ENCODE peak calls at places on chromosomes 11 and 22, in ten cellular contexts. S, J, M, P, T, N, X, Q, W and Y are unnamed samples.

GRCh38 chr11:58028687-58029411 is 1.9 kb upstream of the OR6Q1 start:
- DNase-seq in S (peak; percentile 71), W (no peak), Q (no peak), T (no peak), X (no peak), M (no peak), J (no peak), P (no peak), N (no peak), Y (no peak)

GRCh38 chr11:11709447-11710239 is 87.8 kb upstream of the GALNT18 start:
- DNase-seq in S (no peak), T (no peak), P (no peak), N (no peak), Q (no peak), M (peak; percentile 29), J (no peak), X (no peak), W (no peak), Y (no peak)

GRCh38 chr11:86261328-86261727 is 16.8 kb downstream of the EED start:
- DNase-seq in Q (no peak), P (no peak), J (no peak), T (no peak), W (no peak), M (no peak), X (no peak), N (no peak), S (no peak), Y (no peak)

GRCh38 chr11:81707881-81708280 is 1025.8 kb downstream of the FAM181B start:
- DNase-seq in J (no peak), X (no peak), M (no peak), T (no peak), S (no peak), Q (no peak), N (no peak), P (no peak), W (no peak), Y (no peak)

GRCh38 chr11:11395126-11395525 is 42.1 kb upstream of the CSNK2A3 start:
- DNase-seq in S (no peak), M (no peak), Q (no peak), X (no peak), W (no peak), T (no peak), J (no peak), P (no peak), N (no peak), Y (no peak)

GRCh38 chr22:25365491-25366261 is 146.2 kb downstream of the CRYBB2 start:
- DNase-seq in X (no peak), W (no peak), P (no peak), N (no peak), M (no peak), S (no peak), T (no peak), Q (peak; percentile 58), J (peak; percentile 42), Y (no peak)

GRCh38 chr22:41092847-41093371 is 517 bp downstream of the EP300 start:
- DNase-seq in S (peak; percentile 43), W (peak; percentile 27), N (no peak), P (peak; percentile 59), M (peak; percentile 44), Q (no peak), J (no peak), X (no peak), T (peak; percentile 57), Y (peak; percentile 33)

GRCh38 chr11:65793625-65794400 is 7.0 kb downstream of the OVOL1 start:
- DNase-seq in X (no peak), M (no peak), N (no peak), J (no peak), W (no peak), P (no peak), Q (no peak), S (no peak), T (no peak), Y (no peak)

GRCh38 chr22:36285545-36285944 is 32.6 kb downstream of the APOL1 start:
- DNase-seq in Q (peak; percentile 73), P (no peak), W (no peak), S (no peak), J (no peak), M (no peak), X (no peak), N (no peak), T (no peak), Y (no peak)

GRCh38 chr22:36289406-36289870 is 36.5 kb downstream of the APOL1 start:
- DNase-seq in W (no peak), N (no peak), M (no peak), S (no peak), X (no peak), Q (peak; percentile 78), T (no peak), J (no peak), P (no peak), Y (no peak)

GRCh38 chr22:36288571-36289405 is 35.9 kb downstream of the APOL1 start:
- DNase-seq in W (no peak), S (no peak), M (no peak), T (no peak), J (peak; percentile 25), N (no peak), P (no peak), X (no peak), Q (no peak), Y (no peak)

GRCh38 chr22:36286096-36286957 is 33.4 kb downstream of the APOL1 start:
- DNase-seq in P (peak; percentile 93), N (peak; percentile 68), J (peak; percentile 78), M (peak; percentile 51), T (peak; percentile 85), X (peak; percentile 31), S (peak; percentile 71), W (peak; percentile 83), Q (peak; percentile 94), Y (peak; percentile 29)

DNA sequence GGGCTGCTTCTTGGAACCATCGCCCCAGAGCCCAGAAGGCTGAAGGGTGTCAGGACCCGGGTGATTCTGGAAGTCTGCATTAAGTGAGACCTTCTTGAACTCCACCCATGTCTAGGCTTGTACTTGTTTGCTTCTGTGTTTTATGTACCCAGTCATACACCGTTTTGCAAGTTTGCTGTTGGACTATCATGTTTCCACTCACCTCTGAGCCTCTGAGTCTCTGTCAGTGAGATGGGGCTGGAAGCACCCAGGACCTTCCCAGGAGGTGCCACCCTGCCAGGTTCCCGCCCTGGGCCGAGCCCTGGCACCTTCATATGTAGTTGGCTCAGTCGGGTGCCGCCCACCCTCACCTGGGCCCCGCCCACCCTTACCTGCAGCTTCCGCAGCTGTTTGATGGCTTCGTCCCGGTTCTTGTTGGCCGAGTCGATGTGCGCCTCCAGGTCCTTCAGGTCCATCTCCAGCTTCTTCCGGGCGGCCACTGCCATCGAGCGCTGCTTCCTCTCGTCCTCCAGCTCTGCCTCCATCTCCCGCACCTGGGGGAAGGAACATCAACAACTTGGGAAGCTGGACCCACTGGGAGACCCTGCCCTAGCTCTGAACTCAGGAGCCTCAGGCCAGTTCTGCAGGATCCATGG is 35.1 kb downstream of the APOL1 start:
- DNase-seq in W (no peak), Q (peak; percentile 71), P (no peak), T (no peak), N (no peak), J (peak; percentile 16), X (no peak), M (no peak), S (no peak), Y (no peak)
- H3K27ac ChIP-seq in W (no peak overlapping the region), Q (peak overlapping the region; percentile 84), P (no peak overlapping the region), T (no peak overlapping the region), N (no peak overlapping the region), J (no peak overlapping the region), X (no peak overlapping the region), M (no peak overlapping the region), S (no peak overlapping the region), Y (no peak overlapping the region)

DNA sequence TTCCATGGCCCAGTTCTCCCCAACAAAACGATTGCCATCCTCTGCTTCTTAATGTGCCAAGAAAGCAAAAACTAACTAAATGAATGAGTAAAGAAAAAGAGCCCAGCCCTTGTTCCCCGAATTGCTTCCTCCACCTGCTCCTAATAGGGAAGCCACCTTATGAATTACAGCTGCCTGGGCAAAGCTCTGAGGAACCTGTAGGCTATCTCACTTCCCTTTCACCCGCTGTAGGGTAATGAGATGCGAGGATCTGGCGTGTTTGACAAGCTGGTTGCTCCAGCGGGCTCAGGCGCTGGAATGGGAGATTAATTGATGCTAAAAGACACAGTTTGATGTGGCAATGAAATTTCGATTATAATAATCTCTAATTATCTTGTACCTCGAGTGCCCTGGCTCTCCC is 256.3 kb downstream of the NTM start:
- DNase-seq in M (no peak), Q (no peak), T (no peak), J (no peak), X (no peak), P (no peak), N (no peak), S (no peak), W (no peak), Y (no peak)
- H3K27me3 ChIP-seq in M (peaks cover 2% of the 10 kb centered on the region), Q (no peaks in the 10 kb centered on the region), T (no peaks in the 10 kb centered on the region), J (peaks cover 15% of the 10 kb centered on the region), X (no peaks in the 10 kb centered on the region), P (no peaks in the 10 kb centered on the region), N (no peaks in the 10 kb centered on the region), S (no peaks in the 10 kb centered on the region), W (no peaks in the 10 kb centered on the region), Y (no peaks in the 10 kb centered on the region)

GRCh38 chr11:69280994-69281393 is 13.0 kb upstream of the MYEOV start:
- DNase-seq in P (no peak), Q (no peak), S (peak; percentile 69), X (no peak), J (no peak), W (no peak), M (peak; percentile 96), T (no peak), N (no peak), Y (peak; percentile 89)

GRCh38 chr11:69283446-69283845 is 10.5 kb upstream of the MYEOV start:
- DNase-seq in S (no peak), X (no peak), P (no peak), J (no peak), M (no peak), N (no peak), Q (no peak), W (no peak), T (no peak), Y (no peak)

GRCh38 chr11:69278091-69278867 is 15.7 kb upstream of the MYEOV start:
- DNase-seq in N (no peak), T (peak; percentile 42), J (no peak), X (no peak), W (no peak), Q (no peak), S (no peak), P (no peak), M (no peak), Y (no peak)

GRCh38 chr11:69277074-69277809 is 16.7 kb upstream of the MYEOV start:
- DNase-seq in W (no peak), P (no peak), N (no peak), S (no peak), X (no peak), Q (no peak), T (peak; percentile 47), J (no peak), M (no peak), Y (no peak)

GRCh38 chr11:69280451-69280850 is 13.5 kb upstream of the MYEOV start:
- DNase-seq in P (no peak), W (no peak), S (peak; percentile 40), J (no peak), X (no peak), T (no peak), M (peak; percentile 87), Q (no peak), N (no peak), Y (peak; percentile 90)
- TF ChIP-seq CTCF in P (no peak), W (no peak), S (no peak), J (no peak), X (no peak), T (no peak), M (peak; percentile 10), Q (no peak), N (no peak), Y (peak; percentile 36)

DNA sequence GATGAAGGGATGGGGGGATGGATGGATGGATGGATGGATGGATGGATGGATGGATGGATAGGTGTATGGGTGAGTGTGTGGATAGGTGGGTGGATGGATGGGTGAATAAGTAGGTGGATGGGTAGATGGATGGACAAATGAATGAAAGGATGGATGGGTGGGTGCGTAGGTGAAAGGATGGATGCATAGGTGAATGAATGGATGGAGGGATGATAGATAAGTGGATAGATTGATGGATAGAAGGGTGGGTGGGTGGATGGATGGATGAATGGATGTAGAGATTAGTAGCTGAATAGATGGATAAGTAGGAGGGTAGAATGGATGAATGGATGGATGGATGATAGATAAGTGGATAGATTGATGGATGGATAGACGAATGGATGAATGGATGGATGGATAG is 152.7 kb downstream of the MN1 start:
- DNase-seq in N (no peak), W (no peak), Q (no peak), S (no peak), M (no peak), J (no peak), X (no peak), T (no peak), P (no peak), Y (no peak)
- H3K27ac ChIP-seq in N (no peak overlapping the region), W (no peak overlapping the region), Q (no peak overlapping the region), S (no peak overlapping the region), M (no peak overlapping the region), J (no peak overlapping the region), X (no peak overlapping the region), T (no peak overlapping the region), P (no peak overlapping the region), Y (no peak overlapping the region)